ENCODE peak calls at places on chromosome X, in five cellular contexts. B is K562, R is GM12878, H is sigmoid colon, N is tibial nerve. M is an unnamed sample.

GRCh38 chrX:356385-357034 is 30.2 kb downstream of the PPP2R3B start:
- DNase-seq in B (no peak), R (no peak), H (no peak), N (no peak), M (no peak)

GRCh38 chrX:40423299-40423698 is 157.5 kb upstream of the ATP6AP2 start:
- DNase-seq in B (no peak), R (no peak), H (no peak), N (no peak), M (no peak)

GRCh38 chrX:3426552-3426951 is 80.1 kb upstream of the MXRA5 start:
- DNase-seq in B (no peak), R (no peak), H (no peak), N (no peak), M (no peak)

GRCh38 chrX:42602136-42602535 is 175.8 kb downstream of the PPP1R2C start:
- DNase-seq in B (no peak), R (no peak), H (no peak), N (no peak), M (no peak)

GRCh38 chrX:41333744-41333993 is 293 bp upstream of the DDX3X start:
- DNase-seq in B (no peak), R (peak), H (peak), N (peak), M (no peak)

GRCh38 chrX:22246620-22247019 is 26.1 kb upstream of the CBLL2 start:
- DNase-seq in B (no peak), R (no peak), H (no peak), N (no peak), M (no peak)

GRCh38 chrX:11558972-11559371 is 106.7 kb downstream of the ARHGAP6 start:
- DNase-seq in B (peak), R (no peak), H (no peak), N (no peak), M (no peak)

GRCh38 chrX:150324035-150324728 is 38.9 kb upstream of the MAMLD1 start:
- DNase-seq in B (no peak), R (no peak), H (no peak), N (no peak), M (no peak)

GRCh38 chrX:154967603-154968002 is 54.9 kb downstream of the F8 start:
- DNase-seq in B (no peak), R (no peak), H (no peak), N (no peak), M (no peak)

GRCh38 chrX:103554687-103555417 is 30.5 kb upstream of the TCEAL4 start:
- DNase-seq in B (peak), R (no peak), H (peak), N (no peak), M (peak)

GRCh38 chrX:30296408-30297254 is 12.6 kb downstream of the NR0B1 start:
- DNase-seq in B (no peak), R (no peak), H (no peak), N (no peak), M (no peak)

GRCh38 chrX:15607067-15607466 is 6.3 kb upstream of the ACE2 start:
- DNase-seq in B (no peak), R (no peak), H (no peak), N (no peak), M (no peak)

GRCh38 chrX:16451331-16451730 is 198.6 kb upstream of the S100G start:
- DNase-seq in B (no peak), R (no peak), H (no peak), N (no peak), M (no peak)

GRCh38 chrX:8803326-8803725 is 2.1 kb upstream of the FAM9A start:
- DNase-seq in B (no peak), R (no peak), H (no peak), N (no peak), M (no peak)

GRCh38 chrX:9355739-9356138 is 109.1 kb upstream of the TBL1X start:
- DNase-seq in B (no peak), R (no peak), H (no peak), N (no peak), M (no peak)

GRCh38 chrX:150767045-150767395 is 73.8 kb downstream of the MTMR1 start:
- DNase-seq in B (peak), R (no peak), H (no peak), N (no peak), M (no peak)

GRCh38 chrX:129721414-129721813 is 17.4 kb upstream of the XPNPEP2 start:
- DNase-seq in B (no peak), R (no peak), H (no peak), N (no peak), M (no peak)

GRCh38 chrX:28988246-28988645 is 401.0 kb downstream of the IL1RAPL1 start:
- DNase-seq in B (no peak), R (no peak), H (peak), N (no peak), M (no peak)

GRCh38 chrX:142089193-142089592 is 115.9 kb downstream of the MAGEC2 start:
- DNase-seq in B (no peak), R (no peak), H (no peak), N (no peak), M (no peak)

GRCh38 chrX:53244610-53245009 is 19.6 kb upstream of the KDM5C start:
- DNase-seq in B (peak), R (no peak), H (no peak), N (no peak), M (no peak)

GRCh38 chrX:145630081-145630480 is 187.5 kb upstream of the SLITRK2 start:
- DNase-seq in B (no peak), R (no peak), H (no peak), N (no peak), M (no peak)

GRCh38 chrX:151151668-151152267 is 24.6 kb upstream of the GPR50 start:
- DNase-seq in B (peak), R (no peak), H (no peak), N (no peak), M (peak)

GRCh38 chrX:69102805-69103204 is 62.4 kb downstream of the PJA1 start:
- DNase-seq in B (no peak), R (no peak), H (no peak), N (no peak), M (no peak)

GRCh38 chrX:23483396-23483795 is 148.7 kb downstream of the PTCHD1 start:
- DNase-seq in B (no peak), R (no peak), H (no peak), N (no peak), M (no peak)

GRCh38 chrX:32985544-32985943 is 225.8 kb downstream of the DMD start:
- DNase-seq in B (no peak), R (no peak), H (no peak), N (no peak), M (no peak)
- TF ChIP-seq EP300 in B (no peak), R (no peak), H (no peak), N (no peak), M (no peak)

GRCh38 chrX:148354906-148355305 is 145.5 kb upstream of the AFF2 start:
- DNase-seq in B (no peak), R (no peak), H (no peak), N (no peak), M (no peak)
- TF ChIP-seq EP300 in B (no peak), R (no peak), H (no peak), N (no peak), M (no peak)

GRCh38 chrX:153880440-153880815 is 5.5 kb downstream of the L1CAM start:
- DNase-seq in B (no peak), R (no peak), H (no peak), N (no peak), M (no peak)

GRCh38 chrX:153877571-153878261 is 8.3 kb downstream of the L1CAM start:
- DNase-seq in B (no peak), R (no peak), H (no peak), N (no peak), M (no peak)

GRCh38 chrX:153879741-153880439 is 6.1 kb downstream of the L1CAM start:
- DNase-seq in B (no peak), R (no peak), H (no peak), N (no peak), M (no peak)

GRCh38 chrX:153878285-153878779 is 7.6 kb downstream of the L1CAM start:
- DNase-seq in B (no peak), R (no peak), H (no peak), N (no peak), M (no peak)

GRCh38 chrX:153878969-153879653 is 6.9 kb downstream of the L1CAM start:
- DNase-seq in B (no peak), R (no peak), H (no peak), N (no peak), M (no peak)
- TF ChIP-seq EP300 in B (no peak), R (no peak), H (no peak), N (no peak), M (no peak)

GRCh38 chrX:143319526-143319925 is 197.7 kb downstream of the SPANXN3 start:
- DNase-seq in B (no peak), R (no peak), H (no peak), N (no peak), M (no peak)
- TF ChIP-seq EP300 in B (no peak), R (no peak), H (no peak), N (no peak), M (no peak)

DNA sequence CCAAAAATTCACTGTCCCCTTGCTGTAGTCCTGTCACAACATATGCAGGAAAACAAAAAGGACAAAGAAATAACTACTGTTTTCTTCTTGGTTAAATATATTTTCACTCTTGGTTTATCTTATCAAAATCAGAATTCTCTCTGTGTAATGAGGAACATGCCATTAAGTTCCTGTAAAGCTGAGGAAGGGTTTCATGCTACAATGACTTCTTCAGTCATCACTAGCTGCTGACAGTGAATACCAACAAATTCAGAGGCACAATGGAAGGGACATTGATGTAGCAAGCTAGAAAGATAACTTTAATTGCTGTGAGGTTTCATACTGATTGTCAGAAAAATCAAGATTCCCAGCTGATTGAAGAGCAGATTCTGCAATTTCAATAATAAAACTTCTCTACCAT is 782.9 kb upstream of the HTR2C start:
- DNase-seq in B (no peak), R (no peak), H (no peak), N (no peak), M (no peak)
- TF ChIP-seq EP300 in B (no peak), R (no peak), H (no peak), N (no peak), M (no peak)

GRCh38 chrX:7347465-7347864 is 199.5 kb upstream of the PUDP start:
- DNase-seq in B (no peak), R (no peak), H (no peak), N (no peak), M (no peak)
- TF ChIP-seq EP300 in B (no peak), R (no peak), H (no peak), N (no peak), M (no peak)

GRCh38 chrX:2176274-2176673 is 324.5 kb downstream of the DHRSX start:
- DNase-seq in B (no peak), R (no peak), H (no peak), N (no peak), M (no peak)

GRCh38 chrX:2177541-2177940 is 323.2 kb downstream of the DHRSX start:
- DNase-seq in B (no peak), R (no peak), H (no peak), N (no peak), M (no peak)

GRCh38 chrX:2172359-2172758 is 328.4 kb downstream of the DHRSX start:
- DNase-seq in B (no peak), R (no peak), H (no peak), N (no peak), M (no peak)

DNA sequence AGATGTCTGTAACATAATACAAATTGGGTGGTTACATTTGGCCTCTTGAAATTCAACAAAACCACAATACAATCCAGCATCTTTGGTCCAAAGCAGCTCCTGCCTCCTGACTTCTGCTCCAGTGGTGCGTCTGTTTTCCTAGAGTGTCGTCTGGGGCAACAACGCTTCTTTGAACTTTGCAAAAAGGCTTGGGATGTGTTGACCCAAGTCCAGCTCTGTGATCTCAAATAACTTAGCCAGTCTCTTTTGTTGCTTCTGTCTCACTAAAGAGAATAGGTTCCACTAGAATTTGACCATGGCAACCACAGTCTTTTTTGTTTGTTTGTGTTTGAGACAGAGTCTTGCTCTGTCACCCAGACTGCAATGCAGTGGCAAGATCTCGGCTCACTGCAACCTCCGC is 324.0 kb downstream of the DHRSX start:
- DNase-seq in B (no peak), R (no peak), H (no peak), N (no peak), M (no peak)
- TF ChIP-seq EP300 in B (no peak), R (no peak), H (no peak), N (no peak), M (no peak)

M was measured in H1.